ENCODE peak calls at places on chromosome 16, in four cellular contexts. Q is MM.1S, X is A673, K is fibroblast of the aortic adventitia. C is an unnamed sample.

GRCh38 chr16:868846-869822 is 68.6 kb upstream of the GNG13 start:
- DNase-seq in Q (no peak), X (no peak), K (no peak), C (no peak)

GRCh38 chr16:46568472-46569230 is 52.5 kb downstream of the SHCBP1 start:
- DNase-seq in Q (no peak), X (no peak), K (no peak), C (no peak)

GRCh38 chr16:80198265-80198994 is 342.4 kb upstream of the DYNLRB2 start:
- DNase-seq in Q (no peak), X (no peak), K (no peak), C (no peak)

GRCh38 chr16:68444058-68444657 is 4.2 kb downstream of the SMPD3 start:
- DNase-seq in Q (no peak), X (peak), K (peak), C (no peak)

GRCh38 chr16:55184619-55185018 is 139.4 kb upstream of the IRX6 start:
- DNase-seq in Q (no peak), X (no peak), K (no peak), C (no peak)

GRCh38 chr16:78684040-78684611 is 584.7 kb downstream of the WWOX start:
- DNase-seq in Q (no peak), X (peak), K (peak), C (no peak)

GRCh38 chr16:47916266-47916665 is 239.5 kb downstream of the ABCC12 start:
- DNase-seq in Q (no peak), X (no peak), K (no peak), C (no peak)

GRCh38 chr16:522320-523096 is 5.0 kb upstream of the CAPN15 start:
- DNase-seq in Q (no peak), X (no peak), K (no peak), C (no peak)

GRCh38 chr16:4529085-4530060 is 9.2 kb downstream of the CDIP1 start:
- DNase-seq in Q (peak), X (no peak), K (peak), C (peak)

GRCh38 chr16:81697321-81697885 is 81.7 kb upstream of the PLCG2 start:
- DNase-seq in Q (peak), X (peak), K (peak), C (no peak)

GRCh38 chr16:72825912-72826621 is 221.9 kb downstream of the ZFHX3 start:
- DNase-seq in Q (no peak), X (no peak), K (no peak), C (no peak)

GRCh38 chr16:29320274-29320999 is 86.1 kb downstream of the NPIPB11 start:
- DNase-seq in Q (no peak), X (no peak), K (no peak), C (no peak)

GRCh38 chr16:78930561-78930960 is 670.0 kb downstream of the MAF start:
- DNase-seq in Q (no peak), X (peak), K (no peak), C (no peak)

GRCh38 chr16:80931985-80932720 is 74.5 kb downstream of the CMC2 start:
- DNase-seq in Q (no peak), X (peak), K (peak), C (no peak)

GRCh38 chr16:69485361-69485760 is 60.9 kb downstream of the CYB5B start:
- DNase-seq in Q (no peak), X (no peak), K (no peak), C (no peak)

GRCh38 chr16:53958481-53958880 is 254.5 kb downstream of the FTO start:
- DNase-seq in Q (no peak), X (no peak), K (no peak), C (no peak)

GRCh38 chr16:5874899-5875298 is 777.3 kb upstream of the EEF2KMT start:
- DNase-seq in Q (no peak), X (peak), K (no peak), C (no peak)

GRCh38 chr16:64278196-64278595 is 843.7 kb downstream of the CDH11 start:
- DNase-seq in Q (no peak), X (no peak), K (peak), C (no peak)

GRCh38 chr16:81917375-81917774 is 93.9 kb downstream of the SDR42E1 start:
- DNase-seq in Q (no peak), X (no peak), K (no peak), C (no peak)

GRCh38 chr16:54282202-54282922 is 4.2 kb downstream of the IRX3 start:
- DNase-seq in Q (no peak), X (peak), K (peak), C (no peak)

GRCh38 chr16:79402920-79403319 is 197.6 kb downstream of the MAF start:
- DNase-seq in Q (no peak), X (no peak), K (no peak), C (no peak)

GRCh38 chr16:47849736-47850135 is 306.1 kb downstream of the ABCC12 start:
- DNase-seq in Q (no peak), X (no peak), K (no peak), C (no peak)

GRCh38 chr16:87657621-87658192 is 55.4 kb downstream of the JPH3 start:
- DNase-seq in Q (no peak), X (peak), K (no peak), C (no peak)

GRCh38 chr16:56614549-56614991 is 6.2 kb downstream of the MT2A start:
- DNase-seq in Q (no peak), X (no peak), K (peak), C (no peak)

GRCh38 chr16:2039286-2040030 is 8.2 kb downstream of the NTHL1 start:
- DNase-seq in Q (no peak), X (peak), K (peak), C (no peak)

GRCh38 chr16:31196324-31197088 is 6.1 kb downstream of the PYCARD start:
- DNase-seq in Q (no peak), X (no peak), K (no peak), C (no peak)

GRCh38 chr16:46972971-46973456 is 460 bp downstream of the DNAJA2 start:
- DNase-seq in Q (peak), X (peak), K (no peak), C (no peak)

GRCh38 chr16:58118801-58119508 is 10.2 kb downstream of the CFAP20 start:
- DNase-seq in Q (no peak), X (no peak), K (peak), C (no peak)

GRCh38 chr16:74224828-74225227 is 71.8 kb upstream of the PSMD7 start:
- DNase-seq in Q (no peak), X (peak), K (peak), C (no peak)

GRCh38 chr16:89344846-89345577 is 127.5 kb downstream of the ZNF778 start:
- DNase-seq in Q (no peak), X (no peak), K (no peak), C (no peak)

GRCh38 chr16:47016700-47017133 is 43.2 kb upstream of the DNAJA2 start:
- DNase-seq in Q (no peak), X (no peak), K (no peak), C (peak)

GRCh38 chr16:89191901-89192184 is 8.5 kb downstream of the SLC22A31 start:
- DNase-seq in Q (no peak), X (no peak), K (no peak), C (no peak)

GRCh38 chr16:31386157-31386984 is 6.8 kb upstream of the ITGAD start:
- DNase-seq in Q (peak), X (peak), K (peak), C (no peak)

GRCh38 chr16:4379001-4379688 is 7.5 kb downstream of the VASN start:
- DNase-seq in Q (no peak), X (no peak), K (no peak), C (no peak)

GRCh38 chr16:2505695-2506094 is 8.1 kb upstream of the ATP6V0C start:
- DNase-seq in Q (no peak), X (no peak), K (no peak), C (no peak)

GRCh38 chr16:71883193-71883848 is 661 bp downstream of the ZNF821 start:
- DNase-seq in Q (peak), X (peak), K (peak), C (no peak)

GRCh38 chr16:529012-529575 is 1.6 kb downstream of the CAPN15 start:
- DNase-seq in Q (no peak), X (no peak), K (no peak), C (peak)

GRCh38 chr16:86355538-86355937 is 154.8 kb upstream of the FOXF1 start:
- DNase-seq in Q (no peak), X (no peak), K (peak), C (no peak)

GRCh38 chr16:320206-320605 is 32.3 kb downstream of the AXIN1 start:
- DNase-seq in Q (no peak), X (no peak), K (no peak), C (no peak)

GRCh38 chr16:85284138-85284897 is 172.0 kb upstream of the CIBAR2 start:
- DNase-seq in Q (no peak), X (peak), K (no peak), C (no peak)
- H3K4me3 ChIP-seq in Q (no peak), X (no peak), K (no peak), C (no peak)

GRCh38 chr16:27547851-27548250 is 1.9 kb downstream of the GTF3C1 start:
- DNase-seq in Q (no peak), X (no peak), K (no peak), C (no peak)
- H3K4me3 ChIP-seq in Q (no peak), X (no peak), K (peak), C (no peak)

DNA sequence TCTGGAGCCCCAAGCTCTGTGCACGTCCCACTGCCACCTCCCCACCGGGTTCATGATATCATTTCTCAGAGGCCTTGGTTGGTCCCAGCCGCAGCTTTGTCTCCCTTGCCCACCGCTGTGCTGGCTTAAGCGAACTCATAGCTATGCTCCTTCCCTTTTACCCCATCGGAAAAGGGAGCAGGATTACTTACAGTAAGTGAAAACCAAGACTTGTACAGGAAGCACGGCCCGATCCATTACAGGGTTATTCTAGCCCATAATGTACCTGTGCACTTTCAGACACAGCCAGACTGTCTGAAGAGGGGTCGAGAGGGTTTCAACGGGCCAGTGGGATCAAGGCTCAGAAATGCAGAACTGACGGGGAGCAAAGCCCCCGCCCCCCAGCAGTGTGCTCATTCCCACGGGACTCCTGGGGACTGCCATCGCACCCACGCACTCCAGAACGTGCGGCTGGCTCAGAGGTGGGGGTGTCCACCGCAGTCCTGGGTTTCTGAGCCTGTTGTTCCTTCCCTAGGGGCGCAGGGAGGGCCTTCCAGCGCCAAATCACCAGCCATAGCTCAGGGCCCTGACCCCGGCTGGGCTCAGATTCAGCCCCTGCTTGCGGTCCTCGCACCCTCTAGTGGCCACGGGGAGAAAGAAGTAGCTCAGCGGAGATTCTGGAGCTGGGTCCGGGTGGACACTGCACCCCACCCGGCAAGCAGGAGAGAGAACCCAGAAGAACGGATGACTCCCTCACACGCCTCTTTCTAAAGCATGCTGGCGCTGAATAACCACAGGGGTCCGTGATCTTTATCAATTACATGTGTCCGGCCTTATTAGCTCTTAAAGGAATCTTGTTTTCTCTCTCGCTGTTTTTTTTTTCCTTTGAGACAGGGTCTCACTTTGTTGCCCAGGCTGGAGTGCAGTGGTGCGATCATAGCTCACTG is 44.9 kb upstream of the USP7 start:
- DNase-seq in Q (peak), X (peak), K (peak), C (peak)
- H3K4me3 ChIP-seq in Q (peak), X (peak), K (peak), C (no peak)

DNA sequence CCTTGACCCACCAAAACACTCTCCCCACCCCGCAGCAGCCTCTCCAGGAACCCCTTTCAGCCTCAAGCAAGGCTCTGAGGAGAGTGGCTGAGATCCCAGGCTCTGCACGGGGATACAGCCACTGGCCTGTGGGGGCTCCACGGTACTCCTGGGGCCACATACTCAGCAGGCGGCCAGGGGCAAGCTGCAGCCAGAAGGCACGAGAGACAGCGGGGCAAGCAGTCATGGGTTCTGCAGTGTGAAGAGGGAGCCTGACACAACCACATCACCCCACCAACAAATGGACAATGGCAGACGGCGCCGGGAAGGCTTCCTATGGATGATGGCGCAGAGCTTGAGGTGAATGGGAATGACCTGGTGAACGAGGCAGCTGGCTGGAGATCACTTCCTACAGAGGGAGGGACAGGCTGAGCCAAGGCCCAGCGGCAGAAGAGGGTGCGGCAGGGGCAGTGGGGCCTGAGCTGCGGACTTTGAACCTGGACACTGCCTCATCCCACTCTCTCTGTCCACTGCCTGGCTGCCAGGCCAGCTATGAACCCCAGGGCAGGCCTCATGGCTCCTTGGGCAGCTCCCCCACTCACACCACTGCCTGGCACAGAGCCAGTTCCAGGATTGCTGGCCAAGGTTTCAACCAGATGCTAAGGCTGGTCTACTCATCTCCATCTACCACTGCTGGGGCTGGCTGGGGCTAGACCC is 10.8 kb upstream of the BCAR1 start:
- DNase-seq in Q (no peak), X (no peak), K (peak), C (no peak)
- H3K4me3 ChIP-seq in Q (no peak), X (no peak), K (peak), C (no peak)

C was measured in Jurkat, Clone E6-1.